ENCODE peak calls at places on chromosome 2, in six cellular contexts. H, B, M, W, L and P are unnamed samples.

GRCh38 chr2:231259104-231259503 is 60.7 kb downstream of the ARMC9 start:
- DNase-seq in H (no peak), B (no peak), M (no peak), W (no peak), L (no peak), P (no peak)

GRCh38 chr2:196389670-196390069 is 218.3 kb upstream of the STK17B start:
- DNase-seq in H (no peak), B (no peak), M (no peak), W (no peak), L (no peak), P (no peak)

GRCh38 chr2:148998162-148998830 is 40.2 kb upstream of the LYPD6B start:
- DNase-seq in H (no peak), B (no peak), M (no peak), W (no peak), L (no peak), P (no peak)

GRCh38 chr2:132670104-132670960 is at the start of gene LYPD1:
- DNase-seq in H (peak), B (no peak), M (no peak), W (peak), L (peak), P (peak)

GRCh38 chr2:199219551-199219950 is 238.2 kb downstream of the SATB2 start:
- DNase-seq in H (no peak), B (no peak), M (no peak), W (no peak), L (no peak), P (no peak)

GRCh38 chr2:207868855-207869596 is 99.3 kb upstream of the FZD5 start:
- DNase-seq in H (no peak), B (no peak), M (no peak), W (no peak), L (no peak), P (no peak)

GRCh38 chr2:71938659-71939587 is 208.7 kb downstream of the CYP26B1 start:
- DNase-seq in H (no peak), B (no peak), M (no peak), W (no peak), L (no peak), P (no peak)

GRCh38 chr2:128543646-128544045 is 225.0 kb upstream of the HS6ST1 start:
- DNase-seq in H (no peak), B (no peak), M (no peak), W (no peak), L (no peak), P (no peak)

GRCh38 chr2:163665817-163666216 is 70.0 kb downstream of the FIGN start:
- DNase-seq in H (no peak), B (no peak), M (no peak), W (no peak), L (no peak), P (no peak)

GRCh38 chr2:35199298-35199697 is 1156.3 kb upstream of the CRIM1 start:
- DNase-seq in H (no peak), B (no peak), M (no peak), W (no peak), L (no peak), P (no peak)

GRCh38 chr2:218863021-218863520 is 3.5 kb downstream of the WNT6 start:
- DNase-seq in H (no peak), B (no peak), M (no peak), W (no peak), L (no peak), P (no peak)

GRCh38 chr2:144660518-144661316 is 140.8 kb upstream of the ZEB2 start:
- DNase-seq in H (no peak), B (no peak), M (no peak), W (no peak), L (peak), P (no peak)

GRCh38 chr2:8107162-8107561 is 574.7 kb upstream of the ID2 start:
- DNase-seq in H (no peak), B (no peak), M (no peak), W (no peak), L (no peak), P (no peak)

GRCh38 chr2:213934560-213934959 is 476.3 kb upstream of the VWC2L start:
- DNase-seq in H (no peak), B (no peak), M (no peak), W (peak), L (no peak), P (no peak)

GRCh38 chr2:9379372-9379725 is 44.0 kb downstream of the ITGB1BP1 start:
- DNase-seq in H (no peak), B (no peak), M (no peak), W (no peak), L (no peak), P (no peak)

GRCh38 chr2:219775506-219775905 is 148.1 kb downstream of the SLC4A3 start:
- DNase-seq in H (no peak), B (no peak), M (no peak), W (no peak), L (no peak), P (no peak)

GRCh38 chr2:122808286-122808969 is 1053.0 kb downstream of the TSN start:
- DNase-seq in H (no peak), B (no peak), M (no peak), W (no peak), L (no peak), P (no peak)

GRCh38 chr2:241475267-241475666 is 33.1 kb downstream of the STK25 start:
- DNase-seq in H (no peak), B (no peak), M (no peak), W (no peak), L (no peak), P (no peak)

GRCh38 chr2:201908901-201909300 is 102.6 kb downstream of the CDK15 start:
- DNase-seq in H (no peak), B (peak), M (no peak), W (no peak), L (no peak), P (peak)

GRCh38 chr2:169478339-169478738 is 955 bp upstream of the BBS5 start:
- DNase-seq in H (no peak), B (no peak), M (no peak), W (no peak), L (no peak), P (no peak)

GRCh38 chr2:169136885-169137534 is 67.6 kb downstream of the DHRS9 start:
- DNase-seq in H (no peak), B (no peak), M (no peak), W (no peak), L (no peak), P (no peak)

GRCh38 chr2:201358684-201359083 is 1.5 kb upstream of the FLACC1 start:
- DNase-seq in H (no peak), B (peak), M (no peak), W (no peak), L (peak), P (no peak)

GRCh38 chr2:190031971-190032623 is 30.4 kb downstream of the MSTN start:
- DNase-seq in H (no peak), B (no peak), M (no peak), W (no peak), L (no peak), P (no peak)